ENCODE peak calls at places on chromosomes 5 and 9, in nine cellular contexts. W is GM23248; G is ascending aorta; E is IMR-90; D is heart left ventricle; L is cardiac muscle cell; S is CD8-positive, alpha-beta memory T cell; T is endodermal cell; F is ovary. C is an unnamed sample. For H3K36me3 and H3K27me3, the result is how much of the 10 kb centered on the place peaks cover.

GRCh38 chr9:112437406-112437805 is 49.2 kb upstream of the KIAA1958 start:
- DNase-seq in W (no peak), G (no peak), E (no peak), D (no peak), L (no peak), S (no peak), T (no peak), F (no peak), C (no peak)

GRCh38 chr5:153496835-153497234 is 6.4 kb downstream of the GRIA1 start:
- DNase-seq in W (peak), G (no peak), E (peak), D (no peak), L (peak), S (no peak), T (peak), F (no peak), C (peak)

GRCh38 chr9:82020341-82020740 is 31.8 kb downstream of the SPATA31D1 start:
- DNase-seq in W (no peak), G (no peak), E (no peak), D (no peak), L (no peak), S (no peak), T (no peak), F (no peak), C (no peak)

GRCh38 chr5:137205237-137205636 is 293.9 kb downstream of the SPOCK1 start:
- DNase-seq in W (peak), G (no peak), E (no peak), D (no peak), L (no peak), S (no peak), T (no peak), F (no peak), C (no peak)

GRCh38 chr5:110588241-110588962 is 138.1 kb downstream of the TMEM232 start:
- DNase-seq in W (no peak), G (no peak), E (no peak), D (no peak), L (no peak), S (no peak), T (no peak), F (no peak), C (no peak)

GRCh38 chr9:112332674-112332976 is 794 bp downstream of the PTBP3 start:
- DNase-seq in W (no peak), G (no peak), E (no peak), D (no peak), L (no peak), S (no peak), T (no peak), F (no peak), C (no peak)

GRCh38 chr5:1185652-1186350 is 15.6 kb upstream of the SLC6A19 start:
- DNase-seq in W (no peak), G (no peak), E (no peak), D (peak), L (peak), S (peak), T (no peak), F (no peak), C (no peak)

GRCh38 chr9:93612796-93613154 is 36.4 kb downstream of the PHF2 start:
- DNase-seq in W (no peak), G (peak), E (no peak), D (no peak), L (no peak), S (no peak), T (peak), F (no peak), C (no peak)

GRCh38 chr5:73388371-73388684 is 60.2 kb downstream of the FOXD1 start:
- DNase-seq in W (peak), G (no peak), E (peak), D (no peak), L (no peak), S (no peak), T (no peak), F (no peak), C (no peak)

GRCh38 chr5:134139377-134139851 is 24.9 kb downstream of the TCF7 start:
- DNase-seq in W (no peak), G (no peak), E (no peak), D (no peak), L (no peak), S (no peak), T (no peak), F (no peak), C (no peak)

GRCh38 chr9:123399803-123400378 is 43.9 kb downstream of the CRB2 start:
- DNase-seq in W (peak), G (no peak), E (no peak), D (no peak), L (no peak), S (no peak), T (peak), F (no peak), C (peak)

GRCh38 chr9:89311346-89312153 is 555 bp downstream of the CKS2 start:
- DNase-seq in W (peak), G (no peak), E (no peak), D (no peak), L (no peak), S (no peak), T (no peak), F (no peak), C (peak)

GRCh38 chr9:69155341-69156030 is 18.6 kb upstream of the TJP2 start:
- DNase-seq in W (no peak), G (no peak), E (no peak), D (no peak), L (no peak), S (no peak), T (peak), F (no peak), C (peak)

GRCh38 chr5:35926389-35927051 is 11.9 kb downstream of the CAPSL start:
- DNase-seq in W (peak), G (no peak), E (peak), D (no peak), L (peak), S (peak), T (peak), F (peak), C (peak)

GRCh38 chr9:34498511-34498910 is 24.3 kb downstream of the ENHO start:
- DNase-seq in W (no peak), G (no peak), E (no peak), D (no peak), L (no peak), S (no peak), T (no peak), F (no peak), C (no peak)

GRCh38 chr5:78821519-78821918 is 163.6 kb downstream of the ARSB start:
- DNase-seq in W (no peak), G (no peak), E (no peak), D (no peak), L (no peak), S (no peak), T (no peak), F (no peak), C (no peak)

GRCh38 chr5:109816732-109817131 is 127.0 kb downstream of the MAN2A1 start:
- DNase-seq in W (no peak), G (no peak), E (no peak), D (no peak), L (no peak), S (no peak), T (no peak), F (no peak), C (no peak)

GRCh38 chr9:81653240-81653639 is 36.1 kb downstream of the TLE1 start:
- DNase-seq in W (peak), G (no peak), E (peak), D (no peak), L (no peak), S (no peak), T (no peak), F (no peak), C (no peak)

GRCh38 chr5:125295405-125295872 is 549.0 kb upstream of the ZNF608 start:
- DNase-seq in W (peak), G (no peak), E (peak), D (no peak), L (no peak), S (no peak), T (no peak), F (no peak), C (no peak)

GRCh38 chr9:124188331-124189110 is 69.2 kb upstream of the NEK6 start:
- DNase-seq in W (no peak), G (peak), E (no peak), D (no peak), L (no peak), S (no peak), T (no peak), F (no peak), C (no peak)

DNA sequence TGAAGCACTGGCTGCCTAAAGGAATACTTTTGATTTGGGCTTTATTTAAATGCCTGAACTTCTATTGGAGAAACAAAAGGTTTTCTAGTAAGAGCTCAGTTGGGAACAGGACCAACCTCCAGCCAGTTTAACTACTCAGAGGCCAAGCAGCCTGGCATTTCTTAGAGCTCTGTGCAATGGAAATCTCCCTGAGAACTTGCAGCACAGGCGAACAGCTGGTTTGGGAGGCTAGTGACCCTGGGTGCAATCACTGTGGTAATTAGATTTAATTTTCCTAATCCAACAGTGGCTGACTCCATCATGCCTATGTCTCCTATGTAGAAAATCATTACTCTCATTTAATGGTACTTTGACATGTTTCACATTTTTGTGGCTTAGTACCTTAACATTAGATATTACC is 1.0 kb upstream of the CDH6 start:
- DNase-seq in W (no peak), G (no peak), E (peak), D (no peak), L (no peak), S (no peak), T (no peak), F (no peak), C (no peak)
- H3K4me3 ChIP-seq in W (no peak), G (no peak), E (no peak), D (no peak), L (no peak), S (no peak), T (no peak), F (no peak), C (no peak)

GRCh38 chr9:120399940-120400339 is 180.0 kb downstream of the CDK5RAP2 start:
- DNase-seq in W (no peak), G (no peak), E (no peak), D (no peak), L (no peak), S (no peak), T (no peak), F (no peak), C (no peak)
- H3K36me3 ChIP-seq in W (under half), G (half or more), E (under half), D (half or more), L (under half), S (under half), T (half or more), F (under half), C (under half)

GRCh38 chr5:173230741-173231380 is 4.1 kb downstream of the NKX2-5 start:
- DNase-seq in W (no peak), G (no peak), E (no peak), D (no peak), L (peak), S (no peak), T (no peak), F (no peak), C (peak)
- H3K27me3 ChIP-seq in W (half or more), G (under half), E (half or more), D (half or more), L (under half), S (under half), T (half or more), F (under half), C (half or more)

GRCh38 chr9:36039121-36039520 is 2.4 kb downstream of the RECK start:
- DNase-seq in W (no peak), G (no peak), E (no peak), D (no peak), L (no peak), S (no peak), T (no peak), F (no peak), C (no peak)
- H3K4me3 ChIP-seq in W (peak), G (no peak), E (peak), D (no peak), L (no peak), S (no peak), T (peak), F (no peak), C (no peak)

C was measured in H7.